ENCODE peak calls at places on chromosome X, in four cellular contexts. G is esophagus squamous epithelium; B is AG09319; X is CD8-positive, alpha-beta T cell. U is an unnamed sample.

GRCh38 chrX:24990585-24990984 is 25.2 kb downstream of the ARX start:
- DNase-seq in G (no peak), B (no peak), X (no peak), U (no peak)

GRCh38 chrX:79413009-79413408 is 45.9 kb upstream of the ITM2A start:
- DNase-seq in G (no peak), B (no peak), X (no peak), U (no peak)

GRCh38 chrX:15894724-15895123 is 40.1 kb upstream of the AP1S2 start:
- DNase-seq in G (no peak), B (no peak), X (no peak), U (no peak)

GRCh38 chrX:119990409-119990994 is 47.0 kb upstream of the NKAP start:
- DNase-seq in G (no peak), B (no peak), X (no peak), U (peak; percentile 15)

GRCh38 chrX:154529206-154529612 is 13.2 kb upstream of the FAM3A start:
- DNase-seq in G (no peak), B (no peak), X (no peak), U (no peak)

GRCh38 chrX:17759990-17760389 is 22.7 kb downstream of the SCML1 start:
- DNase-seq in G (no peak), B (no peak), X (no peak), U (no peak)

GRCh38 chrX:110026099-110026844 is 23.4 kb downstream of the TMEM164 start:
- DNase-seq in G (no peak), B (no peak), X (no peak), U (no peak)

GRCh38 chrX:30283456-30284200 is 25.6 kb downstream of the NR0B1 start:
- DNase-seq in G (no peak), B (peak; percentile 70), X (no peak), U (no peak)

GRCh38 chrX:23901805-23902204 is 5.9 kb downstream of the APOO start:
- DNase-seq in G (peak; percentile 6), B (peak; percentile 45), X (no peak), U (no peak)

GRCh38 chrX:48663241-48663640 is 20.4 kb upstream of the WAS start:
- DNase-seq in G (no peak), B (no peak), X (no peak), U (no peak)

GRCh38 chrX:128460835-128461234 is 408.6 kb upstream of the ACTRT1 start:
- DNase-seq in G (no peak), B (no peak), X (no peak), U (no peak)

GRCh38 chrX:51257490-51257889 is 75.1 kb upstream of the NUDT10 start:
- DNase-seq in G (no peak), B (no peak), X (no peak), U (no peak)

GRCh38 chrX:48022100-48022499 is 15.3 kb downstream of the SPACA5 start:
- DNase-seq in G (no peak), B (no peak), X (no peak), U (no peak)

GRCh38 chrX:11351375-11352295 is 58.4 kb downstream of the AMELX start:
- DNase-seq in G (no peak), B (peak; percentile 64), X (no peak), U (no peak)

GRCh38 chrX:149987613-149988012 is 49.3 kb upstream of the EOLA2 start:
- DNase-seq in G (no peak), B (no peak), X (no peak), U (no peak)

GRCh38 chrX:149979126-149979644 is 40.9 kb upstream of the EOLA2 start:
- DNase-seq in G (no peak), B (no peak), X (no peak), U (no peak)

GRCh38 chrX:149982310-149982709 is 44.0 kb upstream of the EOLA2 start:
- DNase-seq in G (no peak), B (no peak), X (no peak), U (no peak)

DNA sequence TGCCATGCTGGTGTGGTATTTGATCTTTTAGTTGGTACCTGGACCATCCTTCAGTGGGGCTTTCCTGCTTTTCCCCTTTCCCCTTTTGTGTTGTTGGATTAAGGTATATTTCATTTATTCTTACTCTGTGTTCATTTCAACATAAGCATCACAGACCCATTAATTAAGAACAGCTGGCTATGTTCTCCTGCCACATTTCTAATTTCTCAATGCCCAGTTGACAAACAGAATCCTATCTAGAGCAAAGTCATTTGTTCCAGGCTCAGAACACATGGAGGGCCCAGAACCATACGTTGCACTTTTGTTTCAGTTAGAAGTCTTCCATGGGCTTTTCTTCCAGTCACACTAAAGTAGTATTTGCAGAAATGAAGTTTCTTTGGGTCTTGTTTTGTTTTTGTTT is 46.1 kb upstream of the EOLA2 start:
- DNase-seq in G (no peak), B (no peak), X (no peak), U (no peak)
- TF ChIP-seq CTCF in G (no peak), B (no peak), X (no peak), U (no peak)

DNA sequence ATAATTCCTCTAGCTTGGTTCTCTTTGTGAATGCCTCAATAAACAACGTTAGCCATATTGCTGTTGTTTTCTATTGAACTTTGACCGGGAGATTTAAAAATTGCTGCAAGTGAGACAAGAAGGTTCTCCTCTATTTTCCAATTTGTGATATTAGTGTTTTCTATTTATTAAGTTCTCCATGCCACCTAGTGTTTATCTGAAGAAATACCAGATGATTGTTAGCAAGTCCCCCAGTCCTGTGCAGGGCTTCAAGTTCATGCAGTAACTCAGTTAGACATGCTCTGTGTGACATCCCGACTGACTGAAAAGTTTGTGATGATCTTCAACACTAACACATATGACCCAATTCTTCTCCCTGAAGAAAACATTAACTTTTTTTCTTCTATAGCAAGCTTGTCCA is 31.5 kb upstream of the TFDP3 start:
- DNase-seq in G (no peak), B (no peak), X (no peak), U (no peak)
- TF ChIP-seq CTCF in G (peak; percentile 6), B (no peak), X (no peak), U (no peak)

GRCh38 chrX:39320165-39320564 is 518.9 kb downstream of the MID1IP1 start:
- DNase-seq in G (no peak), B (no peak), X (no peak), U (no peak)
- TF ChIP-seq CTCF in G (no peak), B (no peak), X (no peak), U (no peak)

GRCh38 chrX:50211510-50211909 is 6.9 kb downstream of the CCNB3 start:
- DNase-seq in G (no peak), B (no peak), X (no peak), U (no peak)
- TF ChIP-seq CTCF in G (no peak), B (peak; percentile 15), X (no peak), U (no peak)

DNA sequence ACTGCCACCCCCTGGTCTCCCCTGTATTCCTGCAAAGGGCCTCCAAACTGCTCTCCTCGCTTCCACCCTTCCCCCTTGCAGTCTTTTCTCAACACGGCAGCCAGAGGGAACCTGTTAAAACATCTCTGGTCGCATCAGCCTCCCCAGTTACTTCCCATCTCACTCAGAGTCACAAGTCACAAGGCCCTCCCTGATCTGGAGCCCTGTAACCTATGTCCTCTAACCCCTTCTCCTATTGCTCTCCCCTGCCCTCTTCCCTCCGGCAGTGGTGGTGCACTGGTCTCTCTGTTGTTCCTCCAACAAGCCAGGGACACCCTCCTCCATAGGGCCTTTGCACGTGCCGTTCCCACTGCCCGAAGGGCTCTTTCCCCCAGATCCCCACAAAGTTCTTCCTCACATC is 73.2 kb downstream of the SH3KBP1 start:
- DNase-seq in G (no peak), B (no peak), X (no peak), U (no peak)
- TF ChIP-seq CTCF in G (no peak), B (no peak), X (no peak), U (no peak)

U was measured in activated B cell treated with CpG ODN at 0.5 μM for 24 hours.